ENCODE peak calls at places on chromosome 6, in five cellular contexts. L, I, Y, Q and E are unnamed samples.

GRCh38 chr6:149727793-149728498 is 10.0 kb upstream of the LATS1 start:
- DNase-seq in L (no peak), I (no peak), Y (no peak), Q (no peak), E (no peak)

GRCh38 chr6:46850781-46851180 is 57.6 kb downstream of the MEP1A start:
- DNase-seq in L (no peak), I (no peak), Y (no peak), Q (no peak), E (no peak)

GRCh38 chr6:14269434-14269833 is 151.9 kb downstream of the CD83 start:
- DNase-seq in L (no peak), I (no peak), Y (no peak), Q (peak), E (no peak)

GRCh38 chr6:109440325-109441068 is at the start of the genes PPIL6 and SMPD2:
- DNase-seq in L (peak), I (peak), Y (peak), Q (peak), E (peak)

GRCh38 chr6:33974471-33974870 is 170.7 kb upstream of the MLN start:
- DNase-seq in L (peak), I (peak), Y (no peak), Q (peak), E (no peak)

GRCh38 chr6:156886409-156886808 is 109.2 kb downstream of the ARID1B start:
- DNase-seq in L (no peak), I (no peak), Y (no peak), Q (no peak), E (no peak)

GRCh38 chr6:80438728-80439127 is 332.3 kb downstream of the BCKDHB start:
- DNase-seq in L (no peak), I (no peak), Y (peak), Q (no peak), E (no peak)

GRCh38 chr6:103674790-103675189 is 1184.9 kb downstream of the HACE1 start:
- DNase-seq in L (no peak), I (no peak), Y (no peak), Q (no peak), E (no peak)

GRCh38 chr6:131916847-131917246 is 34.3 kb downstream of the CCN2 start:
- DNase-seq in L (no peak), I (no peak), Y (no peak), Q (no peak), E (no peak)

GRCh38 chr6:7991536-7991935 is 72.7 kb downstream of the BLOC1S5 start:
- DNase-seq in L (no peak), I (no peak), Y (no peak), Q (no peak), E (peak)
- H3K9ac ChIP-seq in L (no peak), I (no peak), Y (no peak), Q (no peak), E (peak)

GRCh38 chr6:93516441-93516840 is 97.1 kb upstream of the EPHA7 start:
- DNase-seq in L (no peak), I (no peak), Y (no peak), Q (no peak), E (peak)
- H2AFZ ChIP-seq in L (no peak), I (no peak), Y (no peak), Q (no peak), E (no peak)

GRCh38 chr6:42820509-42821340 is 38.9 kb downstream of the BICRAL start:
- DNase-seq in L (peak), I (no peak), Y (peak), Q (no peak), E (no peak)
- H3K9ac ChIP-seq in L (no peak), I (no peak), Y (no peak), Q (no peak), E (no peak)

GRCh38 chr6:10583509-10583908 is 62.4 kb downstream of the GCNT2 start:
- DNase-seq in L (no peak), I (no peak), Y (no peak), Q (no peak), E (no peak)
- H2AFZ ChIP-seq in L (no peak), I (no peak), Y (no peak), Q (no peak), E (no peak)

GRCh38 chr6:16713597-16713996 is 47.7 kb downstream of the ATXN1 start:
- DNase-seq in L (no peak), I (no peak), Y (no peak), Q (no peak), E (no peak)
- H3K9ac ChIP-seq in L (peak), I (no peak), Y (no peak), Q (no peak), E (no peak)